ENCODE peak calls at places on chromosomes 4 and X, in five cellular contexts. N is WTC11, U is ovary, D is NCI-H1092, B is Ammon's horn. R is an unnamed sample.

GRCh38 chr4:47528651-47529050 is 43.6 kb downstream of the ATP10D start:
- DNase-seq in N (no peak), U (no peak), D (no peak), B (no peak), R (no peak)

GRCh38 chr4:158936238-158936637 is 166.6 kb upstream of the RAPGEF2 start:
- DNase-seq in N (no peak), U (no peak), D (no peak), B (peak), R (no peak)

GRCh38 chr4:178814908-178815307 is 1372.7 kb upstream of the AGA start:
- DNase-seq in N (no peak), U (no peak), D (no peak), B (no peak), R (no peak)

GRCh38 chr4:21413807-21414370 is 534.7 kb downstream of the KCNIP4 start:
- DNase-seq in N (no peak), U (no peak), D (no peak), B (no peak), R (no peak)

GRCh38 chr4:156906325-156906724 is 65.3 kb downstream of the PDGFC start:
- DNase-seq in N (no peak), U (no peak), D (no peak), B (no peak), R (no peak)

GRCh38 chrX:110665636-110666035 is 130.0 kb downstream of the CHRDL1 start:
- DNase-seq in N (peak), U (no peak), D (no peak), B (peak), R (no peak)

GRCh38 chr4:8506373-8507250 is 66.0 kb downstream of the TRMT44 start:
- DNase-seq in N (peak), U (peak), D (no peak), B (peak), R (no peak)

GRCh38 chr4:87133183-87133582 is 87.2 kb downstream of the KLHL8 start:
- DNase-seq in N (no peak), U (no peak), D (no peak), B (no peak), R (no peak)

GRCh38 chr4:48030470-48030869 is 13.9 kb downstream of the NIPAL1 start:
- DNase-seq in N (no peak), U (no peak), D (no peak), B (no peak), R (no peak)

R was measured in naive B cell.